ENCODE peak calls at places on chromosomes 5 and 9, in five cellular contexts. E is stomach, U is ovary, V is H9, X is tibial artery. L is an unnamed sample.

GRCh38 chr5:65481171-65481575 is 547 bp downstream of the ADAMTS6 start:
- DNase-seq in U (no peak), X (no peak), V (no peak), E (no peak), L (no peak)

GRCh38 chr9:104775574-104775936 is 11.6 kb downstream of the NIPSNAP3B start:
- DNase-seq in V (no peak), X (no peak), U (no peak), E (no peak), L (no peak)

GRCh38 chr5:34957857-34958690 is 28.7 kb downstream of the DNAJC21 start:
- DNase-seq in V (no peak), U (no peak), E (no peak), X (no peak), L (no peak)

GRCh38 chr5:87845734-87846133 is 422.9 kb downstream of the TMEM161B start:
- DNase-seq in X (no peak), V (no peak), U (no peak), E (no peak), L (peak; percentile 69)

GRCh38 chr9:133403766-133404439 is 13.9 kb downstream of the REXO4 start:
- DNase-seq in V (peak; percentile 81), E (peak; percentile 74), U (no peak), X (no peak), L (peak; percentile 66)

GRCh38 chr5:4661851-4662250 is 478.3 kb upstream of the ADAMTS16 start:
- DNase-seq in V (no peak), E (no peak), U (no peak), X (no peak), L (no peak)

GRCh38 chr9:135945969-135946368 is 15.2 kb downstream of the UBAC1 start:
- DNase-seq in E (no peak), V (no peak), U (no peak), X (no peak), L (no peak)

GRCh38 chr5:127330116-127330515 is 39.5 kb downstream of the MEGF10 start:
- DNase-seq in X (no peak), V (no peak), U (no peak), E (no peak), L (peak; percentile 19)

GRCh38 chr5:176788931-176789872 is 21.2 kb upstream of the UNC5A start:
- DNase-seq in E (no peak), X (no peak), V (no peak), U (no peak), L (no peak)

GRCh38 chr5:128290152-128290858 is 206.7 kb downstream of the SLC12A2 start:
- DNase-seq in U (no peak), E (no peak), X (no peak), V (no peak), L (peak; percentile 48)

GRCh38 chr9:87167616-87168015 is 220.3 kb upstream of the GAS1 start:
- DNase-seq in U (no peak), X (no peak), E (no peak), V (no peak), L (no peak)

GRCh38 chr5:92518318-92518913 is 1062.6 kb downstream of the NR2F1-AS1 start:
- DNase-seq in U (no peak), X (no peak), E (no peak), V (peak; percentile 34), L (peak; percentile 28)

GRCh38 chr5:115096034-115096769 is 73.5 kb downstream of the TRIM36 start:
- DNase-seq in X (no peak), V (no peak), E (no peak), U (no peak), L (peak; percentile 54)

GRCh38 chr9:121636411-121636865 is 15.0 kb upstream of the DAB2IP start:
- DNase-seq in U (peak; percentile 25), E (no peak), X (peak; percentile 69), V (no peak), L (no peak)

GRCh38 chr5:90934738-90935137 is 376.1 kb downstream of the ADGRV1 start:
- DNase-seq in X (no peak), U (no peak), V (no peak), E (no peak), L (no peak)

GRCh38 chr5:158889007-158889406 is 210.7 kb downstream of the EBF1 start:
- DNase-seq in X (no peak), U (no peak), E (no peak), V (no peak), L (no peak)

GRCh38 chr9:2800385-2801179 is 43.3 kb downstream of the PUM3 start:
- DNase-seq in V (no peak), X (no peak), E (no peak), U (no peak), L (peak; percentile 8)

GRCh38 chr9:108074900-108075299 is 585.3 kb upstream of the KLF4 start:
- DNase-seq in E (no peak), X (no peak), U (no peak), V (no peak), L (no peak)

GRCh38 chr9:5438301-5439162 is 807 bp upstream of the PLGRKT start:
- DNase-seq in X (no peak), E (no peak), U (no peak), V (no peak), L (no peak)

GRCh38 chr9:135797507-135798302 is 95.7 kb downstream of the KCNT1 start:
- DNase-seq in E (peak; percentile 31), U (no peak), V (peak; percentile 78), X (no peak), L (peak; percentile 83)

GRCh38 chr5:108727154-108727638 is 20.5 kb upstream of the FER start:
- DNase-seq in X (peak; percentile 48), E (no peak), V (no peak), U (peak; percentile 19), L (peak; percentile 42)

GRCh38 chr5:80238778-80239679 is 16.8 kb downstream of the SERINC5 start:
- DNase-seq in U (peak; percentile 51), E (peak; percentile 72), V (no peak), X (peak; percentile 65), L (peak; percentile 91)

GRCh38 chr5:136814621-136815378 is 449.5 kb upstream of the TRPC7 start:
- DNase-seq in V (no peak), U (no peak), E (no peak), X (no peak), L (no peak)

GRCh38 chr9:5838884-5839571 is 6.1 kb upstream of the ERMP1 start:
- DNase-seq in U (no peak), X (no peak), E (peak; percentile 69), V (peak; percentile 59), L (peak; percentile 30)

GRCh38 chr5:110625376-110625999 is 101.0 kb downstream of the TMEM232 start:
- DNase-seq in E (no peak), V (no peak), X (no peak), U (no peak), L (no peak)

GRCh38 chr5:132260714-132261615 is 3.5 kb downstream of the PDLIM4 start:
- DNase-seq in V (peak; percentile 25), E (peak; percentile 59), U (peak; percentile 71), X (peak; percentile 74), L (peak; percentile 92)

GRCh38 chr5:2703041-2703440 is 48.4 kb downstream of the IRX2 start:
- DNase-seq in E (no peak), X (no peak), V (no peak), U (no peak), L (no peak)
- H3K27me3 ChIP-seq in E (no peaks in the 10 kb centered on the region), X (no peaks in the 10 kb centered on the region), V (no peaks in the 10 kb centered on the region), U (no peaks in the 10 kb centered on the region), L (no peaks in the 10 kb centered on the region)

GRCh38 chr9:21815643-21816042 is 13.2 kb downstream of the MTAP start:
- DNase-seq in X (no peak), E (no peak), V (no peak), U (no peak), L (no peak)
- H3K27ac ChIP-seq in X (no peak overlapping the region), E (no peak overlapping the region), V (no peak overlapping the region), U (no peak overlapping the region), L (no peak overlapping the region)

DNA sequence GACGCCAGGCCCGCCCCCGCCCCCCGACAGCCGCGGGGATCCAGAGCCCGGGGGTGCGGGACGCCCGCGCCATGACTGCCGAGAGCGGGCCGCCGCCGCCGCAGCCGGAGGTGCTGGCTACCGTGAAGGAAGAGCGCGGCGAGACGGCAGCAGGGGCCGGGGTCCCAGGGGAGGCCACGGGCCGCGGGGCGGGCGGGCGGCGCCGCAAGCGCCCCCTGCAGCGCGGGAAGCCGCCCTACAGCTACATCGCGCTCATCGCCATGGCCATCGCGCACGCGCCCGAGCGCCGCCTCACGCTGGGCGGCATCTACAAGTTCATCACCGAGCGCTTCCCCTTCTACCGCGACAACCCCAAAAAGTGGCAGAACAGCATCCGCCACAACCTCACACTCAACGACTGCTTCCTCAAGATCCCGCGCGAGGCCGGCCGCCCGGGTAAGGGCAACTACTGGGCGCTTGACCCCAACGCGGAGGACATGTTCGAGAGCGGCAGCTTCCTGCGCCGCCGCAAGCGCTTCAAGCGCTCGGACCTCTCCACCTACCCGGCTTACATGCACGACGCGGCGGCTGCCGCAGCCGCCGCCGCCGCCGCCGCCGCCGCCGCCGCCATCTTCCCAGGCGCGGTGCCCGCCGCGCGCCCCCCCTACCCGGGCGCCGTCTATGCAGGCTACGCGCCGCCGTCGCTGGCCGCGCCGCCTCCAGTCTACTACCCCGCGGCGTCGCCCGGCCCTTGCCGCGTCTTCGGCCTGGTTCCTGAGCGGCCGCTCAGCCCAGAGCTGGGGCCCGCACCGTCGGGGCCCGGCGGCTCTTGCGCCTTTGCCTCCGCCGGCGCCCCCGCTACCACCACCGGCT is 1.0 kb downstream of the FOXE1 start:
- DNase-seq in V (peak; percentile 78), E (no peak), U (no peak), X (no peak), L (no peak)
- H3K27me3 ChIP-seq in V (peaks cover 93% of the 10 kb centered on the region), E (peaks cover 98% of the 10 kb centered on the region), U (peaks cover 2% of the 10 kb centered on the region), X (peaks cover 3% of the 10 kb centered on the region), L (no peaks in the 10 kb centered on the region)

GRCh38 chr5:166285385-166285784 is 2006.1 kb upstream of the WWC1 start:
- DNase-seq in E (no peak), V (no peak), X (no peak), U (no peak), L (no peak)
- H3K27ac ChIP-seq in E (no peak overlapping the region), V (no peak overlapping the region), X (no peak overlapping the region), U (no peak overlapping the region), L (no peak overlapping the region)

GRCh38 chr9:38408719-38409118 is 15.5 kb downstream of the IGFBPL1 start:
- DNase-seq in E (no peak), V (no peak), U (no peak), X (no peak), L (no peak)

GRCh38 chr9:38404314-38404713 is 11.8 kb downstream of the ALDH1B1 start:
- DNase-seq in E (no peak), X (no peak), V (no peak), U (no peak), L (no peak)

GRCh38 chr9:38401994-38402393 is 9.5 kb downstream of the ALDH1B1 start:
- DNase-seq in U (no peak), X (no peak), E (no peak), V (no peak), L (no peak)

GRCh38 chr9:38405841-38406240 is 13.3 kb downstream of the ALDH1B1 start:
- DNase-seq in V (no peak), X (no peak), U (no peak), E (no peak), L (no peak)

GRCh38 chr9:38406476-38407186 is 14.1 kb downstream of the ALDH1B1 start:
- DNase-seq in E (no peak), V (no peak), U (no peak), X (no peak), L (no peak)
- H3K27me3 ChIP-seq in E (no peaks in the 10 kb centered on the region), V (no peaks in the 10 kb centered on the region), U (no peaks in the 10 kb centered on the region), X (no peaks in the 10 kb centered on the region), L (no peaks in the 10 kb centered on the region)